ENCODE peak calls at places on chromosomes 7 and 10, in six cellular contexts. Q, U, E, K, G and X are unnamed samples.
A peak's percentile ranks its signal among the peaks of the same experiment; 100 is the strongest.

GRCh38 chr10:33900591-33900990 is 566.1 kb upstream of the NRP1 start:
- DNase-seq in Q (no peak), U (no peak), E (no peak), K (no peak), G (no peak), X (no peak)

GRCh38 chr10:97822261-97822687 is 27.4 kb upstream of the GOLGA7B start:
- DNase-seq in Q (peak; percentile 13), U (no peak), E (no peak), K (peak; percentile 79), G (no peak), X (no peak)

GRCh38 chr7:12851841-12852240 is 164.4 kb downstream of the ARL4A start:
- DNase-seq in Q (no peak), U (no peak), E (no peak), K (no peak), G (no peak), X (no peak)

GRCh38 chr7:134174797-134175261 is 47.7 kb downstream of the LRGUK start:
- DNase-seq in Q (no peak), U (no peak), E (no peak), K (peak; percentile 85), G (no peak), X (no peak)

GRCh38 chr10:104330168-104331117 is 7.8 kb downstream of the ITPRIP start:
- DNase-seq in Q (no peak), U (no peak), E (no peak), K (peak; percentile 85), G (no peak), X (no peak)

GRCh38 chr7:133275008-133275407 is 22.1 kb downstream of the EXOC4 start:
- DNase-seq in Q (no peak), U (no peak), E (no peak), K (peak; percentile 26), G (no peak), X (no peak)

GRCh38 chr10:4804505-4804904 is 21.5 kb upstream of the AKR1E2 start:
- DNase-seq in Q (no peak), U (no peak), E (no peak), K (no peak), G (no peak), X (no peak)

GRCh38 chr7:27158436-27159277 is 2.2 kb upstream of the HOXA7 start:
- DNase-seq in Q (no peak), U (no peak), E (no peak), K (no peak), G (peak; percentile 44), X (peak; percentile 57)

GRCh38 chr10:132497788-132498561 is 39.6 kb upstream of the INPP5A start:
- DNase-seq in Q (no peak), U (no peak), E (no peak), K (no peak), G (no peak), X (no peak)

GRCh38 chr7:4191046-4191445 is 491.0 kb upstream of the FOXK1 start:
- DNase-seq in Q (no peak), U (no peak), E (no peak), K (no peak), G (no peak), X (no peak)

GRCh38 chr7:94998951-94999350 is 91.6 kb downstream of the PPP1R9A start:
- DNase-seq in Q (no peak), U (no peak), E (no peak), K (no peak), G (no peak), X (no peak)

GRCh38 chr7:50153141-50153540 is 60.1 kb upstream of the ZPBP start:
- DNase-seq in Q (no peak), U (no peak), E (no peak), K (no peak), G (no peak), X (no peak)

GRCh38 chr10:4652111-4653010 is 173.6 kb upstream of the AKR1E2 start:
- DNase-seq in Q (no peak), U (no peak), E (no peak), K (no peak), G (no peak), X (peak; percentile 63)